ENCODE peak calls at places on chromosomes 2 and 18, in four cellular contexts. W is H7, O is substantia nigra, H is GM23338. D is an unnamed sample.

GRCh38 chr2:109663721-109664120 is 49.6 kb downstream of the SOWAHC start:
- DNase-seq in W (no peak), O (peak), H (no peak), D (no peak)

GRCh38 chr2:172129404-172129803 is 26.7 kb upstream of the DLX2 start:
- DNase-seq in W (no peak), O (no peak), H (no peak), D (no peak)

GRCh38 chr2:116988303-116988702 is 826.2 kb upstream of the DDX18 start:
- DNase-seq in W (no peak), O (no peak), H (no peak), D (no peak)

GRCh38 chr2:3911891-3912455 is 208.6 kb downstream of the DCDC2C start:
- DNase-seq in W (peak), O (no peak), H (no peak), D (peak)

GRCh38 chr2:150470435-150470834 is 17.0 kb downstream of the RND3 start:
- DNase-seq in W (no peak), O (no peak), H (no peak), D (no peak)

GRCh38 chr2:113858764-113859163 is 31.1 kb upstream of the ACTR3 start:
- DNase-seq in W (no peak), O (no peak), H (no peak), D (no peak)

GRCh38 chr2:63124850-63125249 is 74.2 kb downstream of the OTX1 start:
- DNase-seq in W (no peak), O (no peak), H (no peak), D (no peak)

GRCh38 chr2:1024981-1025380 is 74.3 kb downstream of the SNTG2 start:
- DNase-seq in W (no peak), O (no peak), H (no peak), D (no peak)

GRCh38 chr2:147108553-147108952 is 736.3 kb upstream of the ACVR2A start:
- DNase-seq in W (no peak), O (no peak), H (no peak), D (no peak)

GRCh38 chr2:28129955-28130695 is 239.6 kb downstream of the BABAM2 start:
- DNase-seq in W (no peak), O (no peak), H (no peak), D (no peak)

GRCh38 chr2:23475036-23475435 is 90.1 kb downstream of the KLHL29 start:
- DNase-seq in W (peak), O (no peak), H (peak), D (peak)

GRCh38 chr2:23436346-23437099 is 51.5 kb downstream of the KLHL29 start:
- DNase-seq in W (peak), O (no peak), H (peak), D (no peak)

GRCh38 chr2:222743263-222743865 is 71.9 kb downstream of the MOGAT1 start:
- DNase-seq in W (no peak), O (no peak), H (no peak), D (no peak)

GRCh38 chr18:62399781-62400308 is 74.7 kb downstream of the TNFRSF11A start:
- DNase-seq in W (peak), O (no peak), H (peak), D (peak)

GRCh38 chr2:40173276-40173675 is 278.6 kb downstream of the SLC8A1 start:
- DNase-seq in W (no peak), O (no peak), H (no peak), D (no peak)

GRCh38 chr2:20357588-20358394 is 7.1 kb upstream of the PUM2 start:
- DNase-seq in W (no peak), O (no peak), H (no peak), D (no peak)

GRCh38 chr18:69958422-69958821 is 10.7 kb upstream of the CD226 start:
- DNase-seq in W (no peak), O (no peak), H (no peak), D (no peak)

GRCh38 chr2:28326873-28327495 is 65.7 kb upstream of the FOSL2 start:
- DNase-seq in W (peak), O (no peak), H (no peak), D (no peak)

GRCh38 chr2:73072416-73072815 is 904 bp upstream of the SFXN5 start:
- DNase-seq in W (peak), O (no peak), H (no peak), D (no peak)

GRCh38 chr18:46174317-46175039 is 70.3 kb downstream of the HAUS1 start:
- DNase-seq in W (peak), O (peak), H (peak), D (peak)

GRCh38 chr2:25293958-25294513 is 47.7 kb downstream of the DNMT3A start:
- DNase-seq in W (no peak), O (no peak), H (no peak), D (no peak)

GRCh38 chr2:153645640-153646039 is 167.1 kb upstream of the RPRM start:
- DNase-seq in W (no peak), O (no peak), H (no peak), D (no peak)

GRCh38 chr2:113240150-113240914 is 38.4 kb downstream of the PAX8 start:
- DNase-seq in W (no peak), O (peak), H (no peak), D (no peak)

GRCh38 chr2:188609321-188610049 is 317.8 kb downstream of the GULP1 start:
- DNase-seq in W (no peak), O (no peak), H (no peak), D (no peak)

GRCh38 chr2:111209045-111209514 is 88.4 kb downstream of the BCL2L11 start:
- DNase-seq in W (no peak), O (no peak), H (no peak), D (no peak)

GRCh38 chr2:9424447-9425164 is 1.2 kb downstream of the CPSF3 start:
- DNase-seq in W (no peak), O (no peak), H (no peak), D (no peak)

GRCh38 chr18:76573325-76574025 is 78.4 kb upstream of the ZNF516 start:
- DNase-seq in W (no peak), O (no peak), H (no peak), D (no peak)

GRCh38 chr2:113361051-113361450 is 76.4 kb upstream of the ZNG1B start:
- DNase-seq in W (no peak), O (no peak), H (no peak), D (no peak)

GRCh38 chr2:21007129-21008013 is 36.5 kb downstream of the APOB start:
- DNase-seq in W (no peak), O (no peak), H (no peak), D (no peak)

GRCh38 chr2:16653083-16653375 is 12.6 kb downstream of the CYRIA start:
- DNase-seq in W (no peak), O (no peak), H (no peak), D (no peak)

GRCh38 chr2:86037141-86037794 is 68.4 kb downstream of the POLR1A start:
- DNase-seq in W (no peak), O (no peak), H (no peak), D (no peak)

GRCh38 chr2:61357681-61358080 is 113.2 kb downstream of the USP34 start:
- DNase-seq in W (no peak), O (no peak), H (no peak), D (no peak)

GRCh38 chr18:14122099-14122498 is 10.1 kb downstream of the ZNF519 start:
- DNase-seq in W (no peak), O (no peak), H (no peak), D (no peak)

GRCh38 chr2:108384662-108385393 is 7.1 kb downstream of the SULT1C4 start:
- DNase-seq in W (no peak), O (no peak), H (no peak), D (no peak)

GRCh38 chr2:189249171-189249570 is 69.6 kb upstream of the COL5A2 start:
- DNase-seq in W (no peak), O (no peak), H (no peak), D (no peak)

GRCh38 chr2:197871780-197872456 is 67.5 kb downstream of the PLCL1 start:
- DNase-seq in W (no peak), O (no peak), H (no peak), D (peak)

GRCh38 chr2:11103984-11104793 is 51.1 kb upstream of the SLC66A3 start:
- DNase-seq in W (no peak), O (no peak), H (no peak), D (no peak)

GRCh38 chr2:68918497-68918896 is 34.2 kb downstream of the GKN2 start:
- DNase-seq in W (no peak), O (no peak), H (no peak), D (no peak)

GRCh38 chr18:50879302-50880107 is 587 bp downstream of the ME2 start:
- DNase-seq in W (no peak), O (peak), H (no peak), D (no peak)